ENCODE peak calls at places on chromosomes 3 and 15, in eight cellular contexts. A is AML-193; X is naive thymus-derived CD8-positive, alpha-beta T cell; K is CD14-positive monocyte; O is GM20000; H is HT1080; U is non-pigmented ciliary epithelial cell; B is iris pigment epithelial cell. R is an unnamed sample.

GRCh38 chr15:63481105-63481810 is 23.1 kb upstream of the USP3 start:
- DNase-seq in A (no peak), X (no peak), K (peak), O (no peak), H (peak), U (no peak), B (no peak), R (no peak)

GRCh38 chr3:71240035-71240434 is 343.5 kb downstream of the FOXP1 start:
- DNase-seq in A (no peak), X (no peak), K (no peak), O (no peak), H (no peak), U (no peak), B (no peak), R (no peak)

GRCh38 chr3:9253327-9253726 is 3.9 kb upstream of the SRGAP3 start:
- DNase-seq in A (no peak), X (no peak), K (no peak), O (no peak), H (no peak), U (no peak), B (no peak), R (no peak)

GRCh38 chr3:50623840-50624474 is 7.0 kb downstream of the MAPKAPK3 start:
- DNase-seq in A (no peak), X (peak), K (no peak), O (no peak), H (peak), U (no peak), B (no peak), R (no peak)

GRCh38 chr15:66798426-66799061 is 96.5 kb downstream of the SMAD6 start:
- DNase-seq in A (no peak), X (no peak), K (no peak), O (no peak), H (no peak), U (peak), B (peak), R (no peak)

GRCh38 chr3:108835101-108835500 is 12.5 kb downstream of the TRAT1 start:
- DNase-seq in A (no peak), X (peak), K (no peak), O (no peak), H (no peak), U (no peak), B (no peak), R (no peak)

GRCh38 chr15:29268706-29269484 is 727 bp downstream of the NSMCE3 start:
- DNase-seq in A (peak), X (peak), K (peak), O (peak), H (peak), U (no peak), B (peak), R (peak)

GRCh38 chr3:51275096-51275805 is 109.8 kb upstream of the MANF start:
- DNase-seq in A (no peak), X (no peak), K (no peak), O (no peak), H (no peak), U (no peak), B (no peak), R (no peak)

GRCh38 chr15:99098426-99098825 is 6.5 kb upstream of the SYNM start:
- DNase-seq in A (no peak), X (no peak), K (no peak), O (no peak), H (no peak), U (no peak), B (no peak), R (no peak)

GRCh38 chr3:10023587-10024310 is 2.5 kb upstream of the FANCD2 start:
- DNase-seq in A (peak), X (no peak), K (no peak), O (no peak), H (peak), U (no peak), B (peak), R (no peak)

GRCh38 chr15:38247336-38247735 is 5.3 kb upstream of the SPRED1 start:
- DNase-seq in A (no peak), X (no peak), K (no peak), O (no peak), H (peak), U (no peak), B (no peak), R (no peak)

GRCh38 chr15:25059698-25060471 is 105.1 kb downstream of the SNRPN start:
- DNase-seq in A (no peak), X (no peak), K (peak), O (no peak), H (no peak), U (no peak), B (no peak), R (no peak)

GRCh38 chr15:70098461-70099166 is 897 bp upstream of the TLE3 start:
- DNase-seq in A (no peak), X (peak), K (no peak), O (no peak), H (no peak), U (no peak), B (peak), R (peak)

GRCh38 chr3:28912120-28912885 is 368.6 kb upstream of the RBMS3 start:
- DNase-seq in A (no peak), X (no peak), K (no peak), O (no peak), H (no peak), U (peak), B (peak), R (no peak)

GRCh38 chr15:70910958-70911357 is 18.3 kb downstream of the LRRC49 start:
- DNase-seq in A (no peak), X (no peak), K (no peak), O (no peak), H (no peak), U (no peak), B (peak), R (no peak)

GRCh38 chr15:80633235-80633634 is 61.9 kb upstream of the ABHD17C start:
- DNase-seq in A (no peak), X (no peak), K (no peak), O (no peak), H (no peak), U (no peak), B (no peak), R (no peak)

GRCh38 chr3:171219258-171219657 is 192.7 kb upstream of the SLC2A2 start:
- DNase-seq in A (no peak), X (no peak), K (no peak), O (no peak), H (no peak), U (no peak), B (no peak), R (no peak)

GRCh38 chr3:110341047-110341446 is 730.6 kb upstream of the NECTIN3 start:
- DNase-seq in A (no peak), X (no peak), K (no peak), O (no peak), H (peak), U (no peak), B (peak), R (no peak)

GRCh38 chr15:80706161-80706560 is 11.1 kb downstream of the ABHD17C start:
- DNase-seq in A (no peak), X (no peak), K (no peak), O (no peak), H (no peak), U (no peak), B (no peak), R (no peak)

GRCh38 chr15:71411538-71412482 is 296.5 kb downstream of the THSD4 start:
- DNase-seq in A (no peak), X (no peak), K (no peak), O (no peak), H (no peak), U (no peak), B (peak), R (no peak)

GRCh38 chr15:66981746-66982145 is 83.7 kb upstream of the SMAD3 start:
- DNase-seq in A (no peak), X (no peak), K (no peak), O (no peak), H (no peak), U (no peak), B (no peak), R (no peak)

GRCh38 chr15:66261056-66261455 is 7.5 kb upstream of the MEGF11 start:
- DNase-seq in A (no peak), X (no peak), K (no peak), O (no peak), H (no peak), U (no peak), B (no peak), R (no peak)

GRCh38 chr3:63763156-63763555 is 55.9 kb upstream of the C3orf49 start:
- DNase-seq in A (no peak), X (no peak), K (no peak), O (no peak), H (peak), U (peak), B (peak), R (no peak)

GRCh38 chr3:115074502-115074901 is 72.6 kb downstream of the ZBTB20 start:
- DNase-seq in A (no peak), X (no peak), K (no peak), O (no peak), H (no peak), U (peak), B (peak), R (no peak)

GRCh38 chr15:63246691-63247464 is 30.5 kb upstream of the APH1B start:
- DNase-seq in A (peak), X (no peak), K (peak), O (no peak), H (no peak), U (no peak), B (peak), R (no peak)

GRCh38 chr3:33789183-33789954 is 9.1 kb upstream of the PDCD6IP start:
- DNase-seq in A (no peak), X (no peak), K (no peak), O (no peak), H (no peak), U (no peak), B (no peak), R (no peak)

GRCh38 chr15:41970456-41970855 is 1.9 kb downstream of the EHD4 start:
- DNase-seq in A (no peak), X (no peak), K (no peak), O (no peak), H (no peak), U (no peak), B (no peak), R (no peak)

GRCh38 chr3:42051384-42052131 is 39.6 kb upstream of the TRAK1 start:
- DNase-seq in A (no peak), X (no peak), K (no peak), O (no peak), H (no peak), U (no peak), B (no peak), R (no peak)

GRCh38 chr3:128487813-128488635 is 5.0 kb downstream of the GATA2 start:
- DNase-seq in A (peak), X (no peak), K (no peak), O (peak), H (peak), U (peak), B (peak), R (peak)

GRCh38 chr3:58434990-58435389 is 1.4 kb upstream of the PDHB start:
- DNase-seq in A (no peak), X (no peak), K (no peak), O (no peak), H (peak), U (peak), B (peak), R (peak)

GRCh38 chr3:185559706-185560090 is 7.3 kb upstream of the LIPH start:
- DNase-seq in A (no peak), X (no peak), K (no peak), O (no peak), H (no peak), U (no peak), B (no peak), R (no peak)

GRCh38 chr3:141955163-141955562 is 78.7 kb downstream of the ATP1B3 start:
- DNase-seq in A (no peak), X (no peak), K (no peak), O (no peak), H (no peak), U (no peak), B (peak), R (no peak)

GRCh38 chr3:149879872-149880271 is 66.9 kb downstream of the RNF13 start:
- DNase-seq in A (peak), X (no peak), K (no peak), O (peak), H (peak), U (peak), B (peak), R (peak)

GRCh38 chr3:9420850-9421549 is 23.6 kb downstream of the SETD5 start:
- DNase-seq in A (no peak), X (no peak), K (no peak), O (no peak), H (peak), U (no peak), B (peak), R (no peak)

R was measured in ELF-1.